ENCODE peak calls at places on chromosomes 12 and 14, in six cellular contexts. D is MM.1S, W is DND-41, C is lung, E is fibroblast of lung, X is suprapubic skin. R is an unnamed sample.
A peak's percentile ranks its signal among the peaks of the same experiment; 100 is the strongest.

GRCh38 chr12:104998423-104999346 is 12.6 kb downstream of the NOPCHAP1 start:
- DNase-seq in D (peak; percentile 71), W (peak; percentile 31), C (peak; percentile 35), E (no peak), X (no peak), R (no peak)

GRCh38 chr12:26614217-26614616 is 218.8 kb downstream of the ITPR2 start:
- DNase-seq in D (no peak), W (no peak), C (no peak), E (peak; percentile 51), X (no peak), R (no peak)

GRCh38 chr12:57006809-57007475 is 596 bp upstream of the ZBTB39 start:
- DNase-seq in D (no peak), W (no peak), C (no peak), E (no peak), X (no peak), R (no peak)

GRCh38 chr12:131521326-131521725 is 189.6 kb upstream of the SFSWAP start:
- DNase-seq in D (no peak), W (no peak), C (no peak), E (no peak), X (no peak), R (no peak)

GRCh38 chr14:22159049-22159448 is 430.0 kb downstream of the DAD1 start:
- DNase-seq in D (peak; percentile 24), W (no peak), C (no peak), E (no peak), X (no peak), R (no peak)

GRCh38 chr12:105523164-105524057 is 192.9 kb downstream of the C12orf75 start:
- DNase-seq in D (no peak), W (no peak), C (peak; percentile 39), E (peak; percentile 89), X (peak; percentile 90), R (peak; percentile 36)

GRCh38 chr14:22036541-22036940 is 362.9 kb upstream of the OR4E1 start:
- DNase-seq in D (no peak), W (no peak), C (no peak), E (no peak), X (no peak), R (no peak)

GRCh38 chr14:101717663-101718490 is 43.6 kb upstream of the PPP2R5C start:
- DNase-seq in D (no peak), W (no peak), C (no peak), E (no peak), X (peak; percentile 45), R (no peak)

GRCh38 chr12:114697741-114698565 is 14.0 kb upstream of the TBX3 start:
- DNase-seq in D (no peak), W (no peak), C (no peak), E (peak; percentile 68), X (no peak), R (no peak)

GRCh38 chr12:28172434-28173030 is 17.7 kb upstream of the CCDC91 start:
- DNase-seq in D (peak; percentile 26), W (peak; percentile 40), C (no peak), E (peak; percentile 70), X (no peak), R (no peak)

GRCh38 chr12:9649532-9649940 is 20.0 kb upstream of the CLEC2D start:
- DNase-seq in D (peak; percentile 34), W (peak; percentile 65), C (no peak), E (no peak), X (no peak), R (no peak)
- H3K4me3 ChIP-seq in D (peak overlapping the region; percentile 63), W (peak overlapping the region; percentile 79), C (peak overlapping the region; percentile 54), E (peak overlapping the region; percentile 65), X (peak overlapping the region; percentile 65), R (peak overlapping the region; percentile 87)

GRCh38 chr12:2415568-2415944 is 362.8 kb downstream of the CACNA1C start:
- DNase-seq in D (no peak), W (no peak), C (no peak), E (no peak), X (no peak), R (no peak)
- H3K4me1 ChIP-seq in D (peaks cover 21% of the 10 kb centered on the region), W (no peaks in the 10 kb centered on the region), C (no peaks in the 10 kb centered on the region), E (no peaks in the 10 kb centered on the region), X (no peaks in the 10 kb centered on the region), R (no peaks in the 10 kb centered on the region)

GRCh38 chr12:81564237-81564636 is 194.9 kb downstream of the PPFIA2 start:
- DNase-seq in D (no peak), W (no peak), C (no peak), E (no peak), X (no peak), R (no peak)
- H3K4me3 ChIP-seq in D (no peak overlapping the region), W (no peak overlapping the region), C (no peak overlapping the region), E (no peak overlapping the region), X (no peak overlapping the region), R (no peak overlapping the region)

GRCh38 chr14:99578541-99579044 is 25.4 kb downstream of the CCDC85C start:
- DNase-seq in D (no peak), W (no peak), C (no peak), E (no peak), X (no peak), R (no peak)

GRCh38 chr14:99579903-99580570 is 24.0 kb downstream of the CCDC85C start:
- DNase-seq in D (no peak), W (no peak), C (peak; percentile 68), E (no peak), X (no peak), R (no peak)

GRCh38 chr14:99576761-99577705 is 27.0 kb downstream of the CCDC85C start:
- DNase-seq in D (no peak), W (no peak), C (no peak), E (no peak), X (no peak), R (no peak)

GRCh38 chr14:99581371-99581770 is 22.6 kb downstream of the CCDC85C start:
- DNase-seq in D (no peak), W (no peak), C (no peak), E (no peak), X (no peak), R (no peak)

GRCh38 chr14:99579077-99579836 is 24.8 kb downstream of the CCDC85C start:
- DNase-seq in D (no peak), W (no peak), C (peak; percentile 81), E (no peak), X (no peak), R (no peak)
- H3K4me1 ChIP-seq in D (no peaks in the 10 kb centered on the region), W (no peaks in the 10 kb centered on the region), C (peaks cover 57% of the 10 kb centered on the region), E (peaks cover 34% of the 10 kb centered on the region), X (peaks cover 61% of the 10 kb centered on the region), R (peaks cover 22% of the 10 kb centered on the region)

GRCh38 chr12:55472297-55472696 is 2.4 kb upstream of the OR6C70 start:
- DNase-seq in D (no peak), W (no peak), C (no peak), E (no peak), X (no peak), R (no peak)

GRCh38 chr12:55470088-55470830 is at the start of gene OR6C70:
- DNase-seq in D (no peak), W (no peak), C (no peak), E (no peak), X (no peak), R (no peak)

GRCh38 chr12:55467836-55468235 is 2.1 kb downstream of the OR6C70 start:
- DNase-seq in D (peak; percentile 78), W (no peak), C (no peak), E (no peak), X (no peak), R (no peak)
- H3K4me3 ChIP-seq in D (no peak overlapping the region), W (no peak overlapping the region), C (no peak overlapping the region), E (no peak overlapping the region), X (no peak overlapping the region), R (no peak overlapping the region)

DNA sequence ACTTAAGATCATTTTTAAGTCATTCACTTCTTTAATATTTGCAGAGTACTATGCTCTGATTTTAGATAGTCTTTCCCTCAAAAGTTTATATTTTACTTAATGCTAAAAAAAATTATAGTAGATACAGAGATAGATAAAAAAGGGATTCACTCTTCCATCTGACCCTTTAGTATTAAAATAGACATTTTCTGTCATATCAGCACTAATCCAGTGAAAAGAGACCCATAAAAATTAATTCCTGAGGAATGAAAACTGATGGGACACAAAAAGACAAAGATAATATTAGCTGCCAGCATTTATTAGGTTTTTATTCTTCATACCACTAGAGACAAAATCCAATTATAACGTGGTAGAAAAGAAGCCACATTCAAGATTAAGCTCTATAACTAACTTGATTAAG is 45.3 kb downstream of the SOS2 start:
- DNase-seq in D (no peak), W (no peak), C (no peak), E (no peak), X (no peak), R (no peak)
- H3K4me1 ChIP-seq in D (no peaks in the 10 kb centered on the region), W (no peaks in the 10 kb centered on the region), C (no peaks in the 10 kb centered on the region), E (no peaks in the 10 kb centered on the region), X (no peaks in the 10 kb centered on the region), R (no peaks in the 10 kb centered on the region)

DNA sequence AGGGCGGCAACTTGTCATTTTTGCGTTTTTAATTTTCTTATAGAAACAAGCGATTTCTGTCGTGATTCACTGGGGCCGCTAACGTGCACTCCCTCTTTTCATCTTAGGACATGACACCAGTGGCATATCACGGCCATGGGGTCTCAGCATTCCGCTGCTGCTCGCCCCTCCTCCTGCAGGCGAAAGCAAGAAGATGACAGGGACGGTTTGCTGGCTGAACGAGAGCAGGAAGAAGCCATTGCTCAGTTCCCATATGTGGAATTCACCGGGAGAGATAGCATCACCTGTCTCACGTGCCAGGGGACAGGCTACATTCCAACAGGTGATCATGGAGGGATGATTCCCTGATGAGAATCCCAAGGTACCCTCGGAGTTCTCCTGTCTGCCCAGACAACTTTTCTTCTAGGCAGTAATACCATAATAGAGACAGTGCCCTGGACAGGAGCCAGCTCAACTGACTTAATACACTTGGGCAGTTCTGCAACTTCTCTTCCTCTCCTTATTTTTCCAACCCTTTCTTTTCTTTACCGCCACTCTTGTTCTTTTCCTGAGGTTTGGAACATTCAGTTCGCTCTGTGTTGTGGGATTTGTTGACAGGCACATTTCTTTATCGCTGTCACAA is 817 bp downstream of the TMEM106C start:
- DNase-seq in D (peak; percentile 29), W (peak; percentile 43), C (no peak), E (no peak), X (no peak), R (peak; percentile 66)
- H3K4me3 ChIP-seq in D (peak overlapping the region; percentile 99), W (peak overlapping the region; percentile 89), C (peak overlapping the region; percentile 77), E (peak overlapping the region; percentile 88), X (peak overlapping the region; percentile 92), R (peak overlapping the region; percentile 86)

GRCh38 chr14:76277586-76278130 is 98.3 kb upstream of the ESRRB start:
- DNase-seq in D (no peak), W (no peak), C (no peak), E (no peak), X (no peak), R (no peak)

GRCh38 chr14:76274324-76274723 is 101.6 kb upstream of the ESRRB start:
- DNase-seq in D (no peak), W (no peak), C (no peak), E (no peak), X (no peak), R (no peak)

GRCh38 chr14:76282581-76282980 is 93.4 kb upstream of the ESRRB start:
- DNase-seq in D (no peak), W (no peak), C (no peak), E (no peak), X (peak; percentile 8), R (no peak)

GRCh38 chr14:76280221-76280620 is 95.7 kb upstream of the ESRRB start:
- DNase-seq in D (no peak), W (no peak), C (no peak), E (no peak), X (peak; percentile 13), R (no peak)
- H3K4me1 ChIP-seq in D (no peaks in the 10 kb centered on the region), W (no peaks in the 10 kb centered on the region), C (no peaks in the 10 kb centered on the region), E (no peaks in the 10 kb centered on the region), X (no peaks in the 10 kb centered on the region), R (no peaks in the 10 kb centered on the region)